ENCODE peak calls at places on chromosome 21, in eight cellular contexts. One of them, this sample, is unnamed.

GRCh38 chr21:18499761-18500376 is 96.3 kb upstream of the TMPRSS15 start:
- DNase-seq in gastrocnemius medialis: no peak
- DNase-seq in Peyer's patch: no peak
- DNase-seq in choroid plexus epithelial cell: peak; percentile 73
- DNase-seq in right lobe of liver: no peak
- DNase-seq in right atrium auricular region: no peak
- DNase-seq in left lung: no peak
- DNase-seq in GM23248: peak; percentile 42
- DNase-seq in this sample: peak; percentile 17

GRCh38 chr21:25459365-25459764 is 147.9 kb downstream of the MRPL39 start:
- DNase-seq in gastrocnemius medialis: no peak
- DNase-seq in Peyer's patch: no peak
- DNase-seq in choroid plexus epithelial cell: no peak
- DNase-seq in right lobe of liver: no peak
- DNase-seq in right atrium auricular region: no peak
- DNase-seq in left lung: no peak
- DNase-seq in GM23248: no peak
- DNase-seq in this sample: no peak

GRCh38 chr21:33152228-33153130 is 77.3 kb upstream of the IFNAR2 start:
- DNase-seq in gastrocnemius medialis: no peak
- DNase-seq in Peyer's patch: no peak
- DNase-seq in choroid plexus epithelial cell: no peak
- DNase-seq in right lobe of liver: no peak
- DNase-seq in right atrium auricular region: no peak
- DNase-seq in left lung: no peak
- DNase-seq in GM23248: no peak
- DNase-seq in this sample: no peak

GRCh38 chr21:27192286-27192685 is 225.4 kb upstream of the ADAMTS5 start:
- DNase-seq in gastrocnemius medialis: no peak
- DNase-seq in Peyer's patch: no peak
- DNase-seq in choroid plexus epithelial cell: no peak
- DNase-seq in right lobe of liver: no peak
- DNase-seq in right atrium auricular region: no peak
- DNase-seq in left lung: no peak
- DNase-seq in GM23248: no peak
- DNase-seq in this sample: no peak

GRCh38 chr21:33256019-33256418 is 10.1 kb upstream of the IL10RB start:
- DNase-seq in gastrocnemius medialis: no peak
- DNase-seq in Peyer's patch: no peak
- DNase-seq in choroid plexus epithelial cell: no peak
- DNase-seq in right lobe of liver: no peak
- DNase-seq in right atrium auricular region: no peak
- DNase-seq in left lung: no peak
- DNase-seq in GM23248: no peak
- DNase-seq in this sample: no peak

GRCh38 chr21:34987673-34988072 is 61.4 kb downstream of the RUNX1 start:
- DNase-seq in gastrocnemius medialis: no peak
- DNase-seq in Peyer's patch: no peak
- DNase-seq in choroid plexus epithelial cell: peak; percentile 7
- DNase-seq in right lobe of liver: no peak
- DNase-seq in right atrium auricular region: no peak
- DNase-seq in left lung: no peak
- DNase-seq in GM23248: no peak
- DNase-seq in this sample: no peak

GRCh38 chr21:34336756-34337391 is 26.9 kb upstream of the KCNE2 start:
- DNase-seq in gastrocnemius medialis: no peak
- DNase-seq in Peyer's patch: no peak
- DNase-seq in choroid plexus epithelial cell: peak; percentile 81
- DNase-seq in right lobe of liver: no peak
- DNase-seq in right atrium auricular region: no peak
- DNase-seq in left lung: no peak
- DNase-seq in GM23248: no peak
- DNase-seq in this sample: peak; percentile 74

GRCh38 chr21:34844924-34845238 is 176.1 kb downstream of the CLIC6 start:
- DNase-seq in gastrocnemius medialis: no peak
- DNase-seq in Peyer's patch: no peak
- DNase-seq in choroid plexus epithelial cell: no peak
- DNase-seq in right lobe of liver: no peak
- DNase-seq in right atrium auricular region: no peak
- DNase-seq in left lung: no peak
- DNase-seq in GM23248: no peak
- DNase-seq in this sample: no peak

GRCh38 chr21:42093991-42094417 is 22.9 kb downstream of the UMODL1 start:
- DNase-seq in gastrocnemius medialis: peak; percentile 39
- DNase-seq in Peyer's patch: no peak
- DNase-seq in choroid plexus epithelial cell: peak; percentile 90
- DNase-seq in right lobe of liver: no peak
- DNase-seq in right atrium auricular region: no peak
- DNase-seq in left lung: no peak
- DNase-seq in GM23248: peak; percentile 97
- DNase-seq in this sample: no peak

GRCh38 chr21:37496972-37497371 is 130.4 kb downstream of the DYRK1A start:
- DNase-seq in gastrocnemius medialis: no peak
- DNase-seq in Peyer's patch: no peak
- DNase-seq in choroid plexus epithelial cell: peak; percentile 46
- DNase-seq in right lobe of liver: no peak
- DNase-seq in right atrium auricular region: no peak
- DNase-seq in left lung: no peak
- DNase-seq in GM23248: peak; percentile 36
- DNase-seq in this sample: no peak

GRCh38 chr21:27248791-27249190 is 281.9 kb upstream of the ADAMTS5 start:
- DNase-seq in gastrocnemius medialis: no peak
- DNase-seq in Peyer's patch: no peak
- DNase-seq in choroid plexus epithelial cell: no peak
- DNase-seq in right lobe of liver: no peak
- DNase-seq in right atrium auricular region: no peak
- DNase-seq in left lung: no peak
- DNase-seq in GM23248: no peak
- DNase-seq in this sample: no peak

GRCh38 chr21:34642211-34643075 is 26.4 kb upstream of the CLIC6 start:
- DNase-seq in gastrocnemius medialis: no peak
- DNase-seq in Peyer's patch: no peak
- DNase-seq in choroid plexus epithelial cell: peak; percentile 31
- DNase-seq in right lobe of liver: no peak
- DNase-seq in right atrium auricular region: peak; percentile 42
- DNase-seq in left lung: no peak
- DNase-seq in GM23248: peak; percentile 33
- DNase-seq in this sample: no peak

GRCh38 chr21:42174173-42174572 is 44.8 kb upstream of the ABCG1 start:
- DNase-seq in gastrocnemius medialis: no peak
- DNase-seq in Peyer's patch: peak; percentile 23
- DNase-seq in choroid plexus epithelial cell: no peak
- DNase-seq in right lobe of liver: no peak
- DNase-seq in right atrium auricular region: peak; percentile 23
- DNase-seq in left lung: no peak
- DNase-seq in GM23248: no peak
- DNase-seq in this sample: no peak

GRCh38 chr21:33936221-33937038 is 20.8 kb upstream of the ATP5PO start:
- DNase-seq in gastrocnemius medialis: peak; percentile 39
- DNase-seq in Peyer's patch: no peak
- DNase-seq in choroid plexus epithelial cell: no peak
- DNase-seq in right lobe of liver: no peak
- DNase-seq in right atrium auricular region: no peak
- DNase-seq in left lung: no peak
- DNase-seq in GM23248: peak; percentile 23
- DNase-seq in this sample: peak; percentile 60

GRCh38 chr21:27190601-27191000 is 223.7 kb upstream of the ADAMTS5 start:
- DNase-seq in gastrocnemius medialis: no peak
- DNase-seq in Peyer's patch: no peak
- DNase-seq in choroid plexus epithelial cell: peak; percentile 26
- DNase-seq in right lobe of liver: no peak
- DNase-seq in right atrium auricular region: no peak
- DNase-seq in left lung: peak; percentile 33
- DNase-seq in GM23248: peak; percentile 7
- DNase-seq in this sample: no peak

GRCh38 chr21:42574234-42575027 is 60.8 kb downstream of the SLC37A1 start:
- DNase-seq in gastrocnemius medialis: no peak
- DNase-seq in Peyer's patch: peak; percentile 43
- DNase-seq in choroid plexus epithelial cell: peak; percentile 52
- DNase-seq in right lobe of liver: peak; percentile 45
- DNase-seq in right atrium auricular region: no peak
- DNase-seq in left lung: peak; percentile 30
- DNase-seq in GM23248: peak; percentile 26
- DNase-seq in this sample: no peak

GRCh38 chr21:37297364-37297763 is 30.2 kb upstream of the VPS26C start:
- DNase-seq in gastrocnemius medialis: no peak
- DNase-seq in Peyer's patch: no peak
- DNase-seq in choroid plexus epithelial cell: no peak
- DNase-seq in right lobe of liver: no peak
- DNase-seq in right atrium auricular region: no peak
- DNase-seq in left lung: no peak
- DNase-seq in GM23248: no peak
- DNase-seq in this sample: no peak

GRCh38 chr21:25350056-25350455 is 257.2 kb downstream of the MRPL39 start:
- DNase-seq in gastrocnemius medialis: no peak
- DNase-seq in Peyer's patch: no peak
- DNase-seq in choroid plexus epithelial cell: peak; percentile 76
- DNase-seq in right lobe of liver: no peak
- DNase-seq in right atrium auricular region: no peak
- DNase-seq in left lung: no peak
- DNase-seq in GM23248: peak; percentile 70
- DNase-seq in this sample: no peak

GRCh38 chr21:15732290-15732995 is 2.7 kb downstream of the USP25 start:
- DNase-seq in gastrocnemius medialis: no peak
- DNase-seq in Peyer's patch: no peak
- DNase-seq in choroid plexus epithelial cell: peak; percentile 66
- DNase-seq in right lobe of liver: no peak
- DNase-seq in right atrium auricular region: no peak
- DNase-seq in left lung: no peak
- DNase-seq in GM23248: peak; percentile 24
- DNase-seq in this sample: no peak
- H3K4me3 ChIP-seq in gastrocnemius medialis: peak overlapping the region; percentile 83
- H3K4me3 ChIP-seq in Peyer's patch: peak overlapping the region; percentile 9
- H3K4me3 ChIP-seq in choroid plexus epithelial cell: peak overlapping the region; percentile 81
- H3K4me3 ChIP-seq in right lobe of liver: peak overlapping the region; percentile 77
- H3K4me3 ChIP-seq in right atrium auricular region: peak overlapping the region; percentile 10
- H3K4me3 ChIP-seq in left lung: peak overlapping the region; percentile 75
- H3K4me3 ChIP-seq in GM23248: peak overlapping the region; percentile 99
- H3K4me3 ChIP-seq in this sample: no peak overlapping the region

GRCh38 chr21:16532841-16533240 is 803.1 kb downstream of the USP25 start:
- DNase-seq in gastrocnemius medialis: no peak
- DNase-seq in Peyer's patch: no peak
- DNase-seq in choroid plexus epithelial cell: peak; percentile 60
- DNase-seq in right lobe of liver: no peak
- DNase-seq in right atrium auricular region: no peak
- DNase-seq in left lung: no peak
- DNase-seq in GM23248: peak; percentile 74
- DNase-seq in this sample: no peak

GRCh38 chr21:16533692-16534407 is 804.1 kb downstream of the USP25 start:
- DNase-seq in gastrocnemius medialis: peak; percentile 20
- DNase-seq in Peyer's patch: no peak
- DNase-seq in choroid plexus epithelial cell: no peak
- DNase-seq in right lobe of liver: no peak
- DNase-seq in right atrium auricular region: no peak
- DNase-seq in left lung: no peak
- DNase-seq in GM23248: peak; percentile 60
- DNase-seq in this sample: no peak

GRCh38 chr21:16535100-16535418 is 805.3 kb downstream of the USP25 start:
- DNase-seq in gastrocnemius medialis: peak; percentile 91
- DNase-seq in Peyer's patch: no peak
- DNase-seq in choroid plexus epithelial cell: peak; percentile 86
- DNase-seq in right lobe of liver: peak; percentile 92
- DNase-seq in right atrium auricular region: peak; percentile 92
- DNase-seq in left lung: peak; percentile 69
- DNase-seq in GM23248: peak; percentile 92
- DNase-seq in this sample: peak; percentile 87

GRCh38 chr21:16536661-16537359 is 807.0 kb downstream of the USP25 start:
- DNase-seq in gastrocnemius medialis: no peak
- DNase-seq in Peyer's patch: no peak
- DNase-seq in choroid plexus epithelial cell: peak; percentile 49
- DNase-seq in right lobe of liver: no peak
- DNase-seq in right atrium auricular region: no peak
- DNase-seq in left lung: no peak
- DNase-seq in GM23248: no peak
- DNase-seq in this sample: no peak

GRCh38 chr21:16534408-16535099 is 804.8 kb downstream of the USP25 start:
- DNase-seq in gastrocnemius medialis: peak; percentile 75
- DNase-seq in Peyer's patch: no peak
- DNase-seq in choroid plexus epithelial cell: peak; percentile 82
- DNase-seq in right lobe of liver: peak; percentile 74
- DNase-seq in right atrium auricular region: peak; percentile 90
- DNase-seq in left lung: peak; percentile 56
- DNase-seq in GM23248: peak; percentile 76
- DNase-seq in this sample: peak; percentile 79
- H3K4me3 ChIP-seq in gastrocnemius medialis: peak overlapping the region; percentile 47
- H3K4me3 ChIP-seq in Peyer's patch: no peak overlapping the region
- H3K4me3 ChIP-seq in choroid plexus epithelial cell: peak overlapping the region; percentile 43
- H3K4me3 ChIP-seq in right lobe of liver: peak overlapping the region; percentile 38
- H3K4me3 ChIP-seq in right atrium auricular region: peak overlapping the region; percentile 52
- H3K4me3 ChIP-seq in left lung: peak overlapping the region; percentile 18
- H3K4me3 ChIP-seq in GM23248: peak overlapping the region; percentile 74
- H3K4me3 ChIP-seq in this sample: no peak overlapping the region

GRCh38 chr21:31731802-31732537 is at the start of gene SCAF4:
- DNase-seq in gastrocnemius medialis: peak; percentile 90
- DNase-seq in Peyer's patch: peak; percentile 96
- DNase-seq in choroid plexus epithelial cell: peak; percentile 92
- DNase-seq in right lobe of liver: peak; percentile 93
- DNase-seq in right atrium auricular region: peak; percentile 86
- DNase-seq in left lung: peak; percentile 92
- DNase-seq in GM23248: peak; percentile 97
- DNase-seq in this sample: peak; percentile 97

GRCh38 chr21:31735518-31735992 is 3.6 kb upstream of the SCAF4 start:
- DNase-seq in gastrocnemius medialis: no peak
- DNase-seq in Peyer's patch: no peak
- DNase-seq in choroid plexus epithelial cell: no peak
- DNase-seq in right lobe of liver: no peak
- DNase-seq in right atrium auricular region: no peak
- DNase-seq in left lung: no peak
- DNase-seq in GM23248: no peak
- DNase-seq in this sample: no peak

GRCh38 chr21:31732538-31732864 is 583 bp upstream of the SCAF4 start:
- DNase-seq in gastrocnemius medialis: no peak
- DNase-seq in Peyer's patch: no peak
- DNase-seq in choroid plexus epithelial cell: no peak
- DNase-seq in right lobe of liver: no peak
- DNase-seq in right atrium auricular region: no peak
- DNase-seq in left lung: no peak
- DNase-seq in GM23248: no peak
- DNase-seq in this sample: peak; percentile 34

GRCh38 chr21:31732891-31733520 is 1.1 kb upstream of the SCAF4 start:
- DNase-seq in gastrocnemius medialis: no peak
- DNase-seq in Peyer's patch: no peak
- DNase-seq in choroid plexus epithelial cell: peak; percentile 35
- DNase-seq in right lobe of liver: peak; percentile 50
- DNase-seq in right atrium auricular region: no peak
- DNase-seq in left lung: no peak
- DNase-seq in GM23248: peak; percentile 41
- DNase-seq in this sample: no peak

GRCh38 chr21:31733521-31734149 is 1.7 kb upstream of the SCAF4 start:
- DNase-seq in gastrocnemius medialis: no peak
- DNase-seq in Peyer's patch: no peak
- DNase-seq in choroid plexus epithelial cell: no peak
- DNase-seq in right lobe of liver: no peak
- DNase-seq in right atrium auricular region: no peak
- DNase-seq in left lung: no peak
- DNase-seq in GM23248: peak; percentile 30
- DNase-seq in this sample: no peak
- H3K4me3 ChIP-seq in gastrocnemius medialis: no peak overlapping the region
- H3K4me3 ChIP-seq in Peyer's patch: no peak overlapping the region
- H3K4me3 ChIP-seq in choroid plexus epithelial cell: no peak overlapping the region
- H3K4me3 ChIP-seq in right lobe of liver: no peak overlapping the region
- H3K4me3 ChIP-seq in right atrium auricular region: no peak overlapping the region
- H3K4me3 ChIP-seq in left lung: no peak overlapping the region
- H3K4me3 ChIP-seq in GM23248: no peak overlapping the region
- H3K4me3 ChIP-seq in this sample: no peak overlapping the region

GRCh38 chr21:40829791-40830190 is 17.2 kb downstream of the DSCAM start:
- DNase-seq in gastrocnemius medialis: no peak
- DNase-seq in Peyer's patch: no peak
- DNase-seq in choroid plexus epithelial cell: no peak
- DNase-seq in right lobe of liver: no peak
- DNase-seq in right atrium auricular region: no peak
- DNase-seq in left lung: no peak
- DNase-seq in GM23248: no peak
- DNase-seq in this sample: no peak
- H3K4me3 ChIP-seq in gastrocnemius medialis: no peak overlapping the region
- H3K4me3 ChIP-seq in Peyer's patch: no peak overlapping the region
- H3K4me3 ChIP-seq in choroid plexus epithelial cell: no peak overlapping the region
- H3K4me3 ChIP-seq in right lobe of liver: no peak overlapping the region
- H3K4me3 ChIP-seq in right atrium auricular region: no peak overlapping the region
- H3K4me3 ChIP-seq in left lung: no peak overlapping the region
- H3K4me3 ChIP-seq in GM23248: no peak overlapping the region
- H3K4me3 ChIP-seq in this sample: no peak overlapping the region